ENCODE peak calls at places on chromosomes 5 and 9, in five cellular contexts. I is endodermal cell; F is ELR; T is stimulated activated CD8-positive, alpha-beta memory T cell treated with anti-CD3 and anti-CD28 coated beads, Interleukin-15, amount 100 ng/mL, for 4 hours; A is naive B cell. H is an unnamed sample.

GRCh38 chr5:38994329-38994927 is 79.8 kb downstream of the RICTOR start:
- DNase-seq in I (peak), F (peak), T (no peak), A (peak), H (no peak)

GRCh38 chr9:126303488-126303887 is 23.1 kb upstream of the MVB12B start:
- DNase-seq in I (peak), F (no peak), T (no peak), A (no peak), H (no peak)

GRCh38 chr5:126707080-126707479 is 69.9 kb upstream of the LMNB1 start:
- DNase-seq in I (no peak), F (no peak), T (no peak), A (no peak), H (no peak)

GRCh38 chr9:88433583-88434240 is 45.5 kb downstream of the SPIN1 start:
- DNase-seq in I (no peak), F (peak), T (no peak), A (no peak), H (no peak)

GRCh38 chr5:82396871-82397514 is 118.8 kb upstream of the RPS23 start:
- DNase-seq in I (no peak), F (peak), T (no peak), A (no peak), H (no peak)

GRCh38 chr5:64161420-64161819 is 4.2 kb upstream of the RNF180 start:
- DNase-seq in I (no peak), F (no peak), T (no peak), A (no peak), H (no peak)

GRCh38 chr5:87300744-87301143 is 33.1 kb downstream of the RASA1 start:
- DNase-seq in I (no peak), F (peak), T (peak), A (no peak), H (no peak)

GRCh38 chr5:142015781-142016533 is 3.1 kb upstream of the GNPDA1 start:
- DNase-seq in I (peak), F (peak), T (peak), A (no peak), H (no peak)

GRCh38 chr5:132099073-132099748 is 25.6 kb downstream of the CSF2 start:
- DNase-seq in I (peak), F (no peak), T (peak), A (no peak), H (no peak)

GRCh38 chr5:80930940-80931339 is 29.2 kb upstream of the RASGRF2 start:
- DNase-seq in I (no peak), F (no peak), T (no peak), A (no peak), H (no peak)

H was measured in H9.